ENCODE peak calls at places on chromosomes 1 and 21, in five cellular contexts. E, K, Y, I and B are unnamed samples.

GRCh38 chr1:99659755-99660210 is 13.9 kb downstream of the PALMD start:
- DNase-seq in E (no peak), K (no peak), Y (no peak), I (no peak), B (no peak)

GRCh38 chr1:97869441-97869840 is 51.4 kb downstream of the DPYD start:
- DNase-seq in E (no peak), K (no peak), Y (no peak), I (no peak), B (no peak)

GRCh38 chr1:11473635-11474034 is 5.3 kb upstream of the DISP3 start:
- DNase-seq in E (no peak), K (no peak), Y (peak), I (no peak), B (no peak)

GRCh38 chr1:119384591-119384990 is 16.0 kb downstream of the HAO2 start:
- DNase-seq in E (no peak), K (no peak), Y (no peak), I (no peak), B (no peak)

GRCh38 chr1:51837243-51837642 is 41.3 kb downstream of the NRDC start:
- DNase-seq in E (no peak), K (no peak), Y (no peak), I (no peak), B (no peak)

GRCh38 chr1:96634863-96635262 is 86.7 kb upstream of the PTBP2 start:
- DNase-seq in E (no peak), K (no peak), Y (no peak), I (no peak), B (no peak)

GRCh38 chr1:80441664-80442063 is 1359.1 kb upstream of the ADGRL2 start:
- DNase-seq in E (no peak), K (no peak), Y (no peak), I (no peak), B (no peak)

GRCh38 chr1:90709535-90709934 is 7.6 kb downstream of the BARHL2 start:
- DNase-seq in E (no peak), K (no peak), Y (no peak), I (no peak), B (no peak)

GRCh38 chr1:160432371-160432786 is 32.0 kb downstream of the VANGL2 start:
- DNase-seq in E (no peak), K (no peak), Y (peak), I (no peak), B (no peak)

GRCh38 chr1:210558302-210558701 is 229.6 kb downstream of the HHAT start:
- DNase-seq in E (no peak), K (no peak), Y (no peak), I (no peak), B (no peak)

GRCh38 chr1:168259567-168259966 is 21.1 kb upstream of the TBX19 start:
- DNase-seq in E (no peak), K (no peak), Y (no peak), I (no peak), B (no peak)

GRCh38 chr1:43783671-43784205 is 76.4 kb downstream of the ST3GAL3 start:
- DNase-seq in E (no peak), K (no peak), Y (no peak), I (no peak), B (no peak)

GRCh38 chr21:21007606-21008005 is 9.4 kb downstream of the NCAM2 start:
- DNase-seq in E (no peak), K (no peak), Y (no peak), I (no peak), B (no peak)

GRCh38 chr1:38891753-38892152 is 10.4 kb upstream of the GJA9 start:
- DNase-seq in E (no peak), K (no peak), Y (peak), I (no peak), B (no peak)

GRCh38 chr1:114524933-114525332 is 13.9 kb upstream of the TRIM33 start:
- DNase-seq in E (no peak), K (no peak), Y (no peak), I (no peak), B (no peak)